ENCODE peak calls at places on chromosomes 12 and 14, in nine cellular contexts. G is left lung; P is stimulated activated CD4-positive, alpha-beta T cell treated with anti-CD3 and anti-CD28 coated beads, Interleukin-12 subunit alpha, Interleukin-12 subunit beta, amount 100 ng/mL, for 24 hours; D is H9; I is DMS79 treated with DMSO at 0.1 percent for 48 hours; B is amniotic epithelial cell; H is RPMI8226; M is COR-L47; C is stimulated activated naive B cell treated with anti-CD40 and anti-IgM and Interleukin-4, amounts not matched to agents 10 μg/mL and 1 μg/mL and 100 μg/mL, for 72 hours. W is an unnamed sample.
A peak's percentile ranks its signal among the peaks of the same experiment; 100 is the strongest.

GRCh38 chr14:105061428-105062047 is 3.7 kb downstream of the GPR132 start:
- DNase-seq in G (peak; percentile 90), P (peak; percentile 56), D (no peak), I (no peak), B (no peak), H (peak; percentile 29), M (no peak), C (peak; percentile 72), W (peak; percentile 43)

GRCh38 chr12:89559753-89560152 is 33.9 kb upstream of the POC1B start:
- DNase-seq in G (no peak), P (no peak), D (no peak), I (no peak), B (no peak), H (no peak), M (no peak), C (no peak), W (no peak)

GRCh38 chr14:73829526-73830431 is 21.9 kb upstream of the PTGR2 start:
- DNase-seq in G (no peak), P (no peak), D (no peak), I (no peak), B (peak; percentile 89), H (no peak), M (no peak), C (peak; percentile 21), W (no peak)

GRCh38 chr12:68038650-68039049 is 49.4 kb downstream of the IFNG-AS1 start:
- DNase-seq in G (no peak), P (no peak), D (no peak), I (no peak), B (no peak), H (no peak), M (no peak), C (no peak), W (no peak)

GRCh38 chr12:22287776-22288621 is 46.5 kb downstream of the ST8SIA1 start:
- DNase-seq in G (no peak), P (peak; percentile 1), D (peak; percentile 64), I (no peak), B (peak; percentile 53), H (peak; percentile 77), M (no peak), C (no peak), W (no peak)

GRCh38 chr12:1318327-1319031 is 275.9 kb downstream of the FBXL14 start:
- DNase-seq in G (no peak), P (no peak), D (peak; percentile 65), I (peak; percentile 92), B (peak; percentile 55), H (no peak), M (peak; percentile 91), C (no peak), W (peak; percentile 44)

GRCh38 chr12:54425696-54426095 is 6.6 kb upstream of the ITGA5 start:
- DNase-seq in G (no peak), P (no peak), D (peak; percentile 59), I (no peak), B (no peak), H (no peak), M (no peak), C (no peak), W (no peak)

GRCh38 chr12:114355389-114356088 is 50.4 kb downstream of the TBX5 start:
- DNase-seq in G (peak; percentile 43), P (no peak), D (peak; percentile 86), I (no peak), B (no peak), H (peak; percentile 17), M (no peak), C (no peak), W (no peak)

GRCh38 chr12:40693503-40693863 is 1.2 kb downstream of the CNTN1 start:
- DNase-seq in G (no peak), P (no peak), D (peak; percentile 70), I (no peak), B (no peak), H (no peak), M (peak; percentile 64), C (no peak), W (no peak)

GRCh38 chr12:109460538-109460937 is 16.6 kb downstream of the KCTD10 start:
- DNase-seq in G (peak; percentile 87), P (no peak), D (no peak), I (no peak), B (no peak), H (no peak), M (no peak), C (no peak), W (no peak)

GRCh38 chr14:76772300-76773187 is 11.3 kb downstream of the VASH1 start:
- DNase-seq in G (no peak), P (no peak), D (peak; percentile 78), I (no peak), B (peak; percentile 98), H (no peak), M (no peak), C (no peak), W (peak; percentile 73)

GRCh38 chr14:99995700-99996356 is 69.4 kb upstream of the EVL start:
- DNase-seq in G (no peak), P (peak; percentile 26), D (peak; percentile 77), I (no peak), B (peak; percentile 65), H (peak; percentile 82), M (no peak), C (peak; percentile 78), W (peak; percentile 68)

GRCh38 chr12:83700858-83701257 is 1014.2 kb downstream of the TMTC2 start:
- DNase-seq in G (no peak), P (no peak), D (no peak), I (no peak), B (no peak), H (no peak), M (no peak), C (no peak), W (no peak)

GRCh38 chr12:93572712-93573551 is 457 bp downstream of the SOCS2 start:
- DNase-seq in G (peak; percentile 79), P (no peak), D (peak; percentile 64), I (peak; percentile 52), B (no peak), H (peak; percentile 19), M (peak; percentile 1), C (peak; percentile 14), W (peak; percentile 61)

GRCh38 chr12:104094284-104094683 is 30.0 kb downstream of the HCFC2 start:
- DNase-seq in G (no peak), P (no peak), D (no peak), I (no peak), B (peak; percentile 33), H (no peak), M (no peak), C (no peak), W (no peak)

GRCh38 chr14:56487090-56487667 is 92.4 kb upstream of the TMEM260 start:
- DNase-seq in G (no peak), P (no peak), D (no peak), I (peak; percentile 41), B (peak; percentile 22), H (no peak), M (peak; percentile 39), C (no peak), W (no peak)

GRCh38 chr12:66236969-66237368 is 48.0 kb downstream of the IRAK3 start:
- DNase-seq in G (no peak), P (no peak), D (no peak), I (no peak), B (no peak), H (no peak), M (no peak), C (peak; percentile 6), W (no peak)

GRCh38 chr12:58528266-58528665 is 392.0 kb downstream of the LRIG3 start:
- DNase-seq in G (no peak), P (no peak), D (no peak), I (no peak), B (no peak), H (no peak), M (no peak), C (no peak), W (no peak)

W was measured in right lobe of liver.